ENCODE peak calls at places on chromosomes 7 and 10, in five cellular contexts. One of them, this sample, is unnamed.

GRCh38 chr7:7976677-7977076 is 8.1 kb downstream of the GLCCI1 start:
- DNase-seq in OCI-M1: no peak
- DNase-seq in H4: no peak
- DNase-seq in neural progenitor cell: no peak
- DNase-seq in SW 1271: no peak
- DNase-seq in this sample: no peak

GRCh38 chr7:50793115-50793946 is 10.6 kb upstream of the GRB10 start:
- DNase-seq in OCI-M1: peak
- DNase-seq in H4: peak
- DNase-seq in neural progenitor cell: peak
- DNase-seq in SW 1271: no peak
- DNase-seq in this sample: no peak

GRCh38 chr7:55439627-55440026 is 74.5 kb downstream of the LANCL2 start:
- DNase-seq in OCI-M1: no peak
- DNase-seq in H4: no peak
- DNase-seq in neural progenitor cell: no peak
- DNase-seq in SW 1271: no peak
- DNase-seq in this sample: no peak

GRCh38 chr10:93267521-93267920 is 193.8 kb downstream of the CYP26A1 start:
- DNase-seq in OCI-M1: no peak
- DNase-seq in H4: no peak
- DNase-seq in neural progenitor cell: no peak
- DNase-seq in SW 1271: no peak
- DNase-seq in this sample: no peak

GRCh38 chr10:86786368-86786767 is 29.9 kb downstream of the BMPR1A start:
- DNase-seq in OCI-M1: no peak
- DNase-seq in H4: no peak
- DNase-seq in neural progenitor cell: peak
- DNase-seq in SW 1271: no peak
- DNase-seq in this sample: no peak

GRCh38 chr10:101028446-101029244 is 2.3 kb downstream of the PDZD7 start:
- DNase-seq in OCI-M1: peak
- DNase-seq in H4: no peak
- DNase-seq in neural progenitor cell: no peak
- DNase-seq in SW 1271: no peak
- DNase-seq in this sample: no peak

GRCh38 chr7:372546-372938 is 82.6 kb downstream of the FOXL3 start:
- DNase-seq in OCI-M1: no peak
- DNase-seq in H4: no peak
- DNase-seq in neural progenitor cell: no peak
- DNase-seq in SW 1271: no peak
- DNase-seq in this sample: no peak

GRCh38 chr10:97358349-97358748 is 23.8 kb upstream of the FRAT2 start:
- DNase-seq in OCI-M1: no peak
- DNase-seq in H4: no peak
- DNase-seq in neural progenitor cell: no peak
- DNase-seq in SW 1271: no peak
- DNase-seq in this sample: no peak

GRCh38 chr10:64215088-64215487 is 693.9 kb downstream of the REEP3 start:
- DNase-seq in OCI-M1: no peak
- DNase-seq in H4: no peak
- DNase-seq in neural progenitor cell: no peak
- DNase-seq in SW 1271: no peak
- DNase-seq in this sample: no peak

GRCh38 chr7:48307041-48307714 is 135.9 kb downstream of the ABCA13 start:
- DNase-seq in OCI-M1: no peak
- DNase-seq in H4: no peak
- DNase-seq in neural progenitor cell: no peak
- DNase-seq in SW 1271: no peak
- DNase-seq in this sample: no peak

GRCh38 chr10:91694170-91694794 is 61.4 kb upstream of the PPP1R3C start:
- DNase-seq in OCI-M1: peak
- DNase-seq in H4: peak
- DNase-seq in neural progenitor cell: peak
- DNase-seq in SW 1271: peak
- DNase-seq in this sample: no peak

GRCh38 chr10:118106426-118106825 is 59.7 kb upstream of the RAB11FIP2 start:
- DNase-seq in OCI-M1: peak
- DNase-seq in H4: peak
- DNase-seq in neural progenitor cell: peak
- DNase-seq in SW 1271: no peak
- DNase-seq in this sample: no peak

GRCh38 chr7:158366916-158367633 is 220.5 kb downstream of the PTPRN2 start:
- DNase-seq in OCI-M1: no peak
- DNase-seq in H4: no peak
- DNase-seq in neural progenitor cell: no peak
- DNase-seq in SW 1271: no peak
- DNase-seq in this sample: no peak

GRCh38 chr7:88083883-88084282 is 136.0 kb downstream of the SRI start:
- DNase-seq in OCI-M1: no peak
- DNase-seq in H4: no peak
- DNase-seq in neural progenitor cell: no peak
- DNase-seq in SW 1271: no peak
- DNase-seq in this sample: no peak

GRCh38 chr10:19876570-19876969 is 60.3 kb downstream of the PLXDC2 start:
- DNase-seq in OCI-M1: no peak
- DNase-seq in H4: no peak
- DNase-seq in neural progenitor cell: no peak
- DNase-seq in SW 1271: no peak
- DNase-seq in this sample: no peak

GRCh38 chr7:41054960-41055700 is 647.8 kb downstream of the INHBA start:
- DNase-seq in OCI-M1: no peak
- DNase-seq in H4: no peak
- DNase-seq in neural progenitor cell: no peak
- DNase-seq in SW 1271: no peak
- DNase-seq in this sample: no peak

GRCh38 chr7:152313879-152314604 is 121.8 kb downstream of the KMT2C start:
- DNase-seq in OCI-M1: peak
- DNase-seq in H4: peak
- DNase-seq in neural progenitor cell: no peak
- DNase-seq in SW 1271: peak
- DNase-seq in this sample: peak

GRCh38 chr10:12186324-12186723 is 9.4 kb downstream of the NUDT5 start:
- DNase-seq in OCI-M1: no peak
- DNase-seq in H4: no peak
- DNase-seq in neural progenitor cell: no peak
- DNase-seq in SW 1271: peak
- DNase-seq in this sample: no peak

GRCh38 chr7:155560196-155560595 is 13.8 kb upstream of the CNPY1 start:
- DNase-seq in OCI-M1: no peak
- DNase-seq in H4: no peak
- DNase-seq in neural progenitor cell: no peak
- DNase-seq in SW 1271: no peak
- DNase-seq in this sample: no peak

GRCh38 chr7:141866974-141867373 is 25.7 kb upstream of the PRSS37 start:
- DNase-seq in OCI-M1: no peak
- DNase-seq in H4: no peak
- DNase-seq in neural progenitor cell: no peak
- DNase-seq in SW 1271: no peak
- DNase-seq in this sample: no peak

GRCh38 chr7:150311711-150312110 is 11.4 kb upstream of the LRRC61 start:
- DNase-seq in OCI-M1: no peak
- DNase-seq in H4: no peak
- DNase-seq in neural progenitor cell: no peak
- DNase-seq in SW 1271: no peak
- DNase-seq in this sample: no peak

GRCh38 chr10:8282340-8282739 is 227.9 kb downstream of the GATA3 start:
- DNase-seq in OCI-M1: no peak
- DNase-seq in H4: no peak
- DNase-seq in neural progenitor cell: no peak
- DNase-seq in SW 1271: no peak
- DNase-seq in this sample: no peak

This sample was measured in Panc1.